ENCODE peak calls at places on chromosomes 1 and 21, in four cellular contexts. M, G, F and J are unnamed samples.

GRCh38 chr1:11169202-11169601 is 20.0 kb upstream of the ANGPTL7 start:
- DNase-seq in G (no peak), M (no peak), F (no peak), J (no peak)

GRCh38 chr21:36166705-36167104 is 10.1 kb downstream of the DOP1B start:
- DNase-seq in F (no peak), M (no peak), G (no peak), J (no peak)

GRCh38 chr1:62218603-62219002 is 24.0 kb downstream of the L1TD1 start:
- DNase-seq in M (no peak), F (no peak), G (no peak), J (no peak)

GRCh38 chr1:203534526-203534925 is 40.6 kb downstream of the OPTC start:
- DNase-seq in M (peak), G (peak), F (peak), J (peak)

GRCh38 chr1:234724517-234725176 is 114.7 kb upstream of the IRF2BP2 start:
- DNase-seq in M (no peak), G (peak), F (peak), J (peak)

GRCh38 chr1:157482174-157482573 is 70.1 kb downstream of the FCRL5 start:
- DNase-seq in F (no peak), G (no peak), M (no peak), J (no peak)

GRCh38 chr1:68331117-68331865 is 99.0 kb upstream of the WLS start:
- DNase-seq in G (no peak), F (no peak), M (peak), J (no peak)

GRCh38 chr1:54421101-54421504 is 14.9 kb upstream of the SSBP3 start:
- DNase-seq in M (no peak), F (no peak), G (no peak), J (no peak)

GRCh38 chr1:234911787-234912186 is 216.8 kb downstream of the TOMM20 start:
- DNase-seq in F (no peak), M (no peak), G (peak), J (no peak)

GRCh38 chr1:31579374-31579773 is 3.1 kb downstream of the TINAGL1 start:
- DNase-seq in G (no peak), F (peak), M (no peak), J (no peak)

GRCh38 chr1:37020653-37021277 is 13.6 kb downstream of the GRIK3 start:
- DNase-seq in M (no peak), F (no peak), G (peak), J (no peak)

GRCh38 chr1:9197186-9198099 is 37.1 kb upstream of the H6PD start:
- DNase-seq in G (no peak), F (no peak), M (no peak), J (peak)

GRCh38 chr1:23561076-23561812 is 1.9 kb upstream of the ID3 start:
- DNase-seq in G (no peak), F (no peak), M (no peak), J (no peak)

GRCh38 chr1:12595839-12596821 is 21.9 kb downstream of the DHRS3 start:
- DNase-seq in G (peak), M (peak), F (peak), J (peak)

GRCh38 chr1:229986737-229987364 is 80.2 kb upstream of the GALNT2 start:
- DNase-seq in G (no peak), F (no peak), M (no peak), J (no peak)

GRCh38 chr1:180901221-180901990 is 11.3 kb upstream of the KIAA1614 start:
- DNase-seq in F (no peak), G (no peak), M (no peak), J (no peak)

GRCh38 chr1:201028473-201028889 is 5.0 kb upstream of the KIF21B start:
- DNase-seq in M (no peak), G (no peak), F (no peak), J (peak)

GRCh38 chr1:10745886-10746455 is 50.5 kb downstream of the CASZ1 start:
- DNase-seq in F (peak), M (no peak), G (no peak), J (no peak)

GRCh38 chr1:178464141-178464540 is 32.6 kb downstream of the CLEC20A start:
- DNase-seq in G (no peak), F (no peak), M (no peak), J (no peak)

GRCh38 chr21:39057121-39057520 is 126.1 kb downstream of the PSMG1 start:
- DNase-seq in F (no peak), G (no peak), M (no peak), J (no peak)

GRCh38 chr1:234186037-234186688 is 187.1 kb upstream of the COA6 start:
- DNase-seq in G (no peak), F (no peak), M (no peak), J (no peak)

GRCh38 chr21:31502537-31503143 is 156.9 kb upstream of the SOD1 start:
- DNase-seq in G (no peak), M (no peak), F (no peak), J (no peak)

GRCh38 chr1:93552751-93553455 is 105.0 kb downstream of the FNBP1L start:
- DNase-seq in M (no peak), F (peak), G (peak), J (no peak)

GRCh38 chr1:189269011-189269410 is 1208.7 kb downstream of the BRINP3 start:
- DNase-seq in F (no peak), G (peak), M (no peak), J (no peak)

GRCh38 chr1:24871306-24871901 is 58.7 kb downstream of the RUNX3 start:
- DNase-seq in F (no peak), M (no peak), G (no peak), J (no peak)

GRCh38 chr1:107965112-107965991 is at the start of gene VAV3:
- DNase-seq in M (no peak), F (peak), G (peak), J (peak)

GRCh38 chr1:31413405-31414005 is 492 bp downstream of the SERINC2 start:
- DNase-seq in F (peak), M (no peak), G (peak), J (peak)

GRCh38 chr1:117069220-117069844 is 9.2 kb downstream of the TTF2 start:
- DNase-seq in M (no peak), G (no peak), F (no peak), J (no peak)

GRCh38 chr1:207414606-207415108 is 39.5 kb upstream of the CR2 start:
- DNase-seq in G (no peak), F (no peak), M (no peak), J (no peak)

GRCh38 chr1:202154148-202154765 is 6.1 kb downstream of the PTPN7 start:
- DNase-seq in M (no peak), G (no peak), F (no peak), J (no peak)

GRCh38 chr1:202156590-202156989 is 3.8 kb downstream of the PTPN7 start:
- DNase-seq in G (no peak), F (no peak), M (no peak), J (no peak)

GRCh38 chr1:202154766-202155477 is 5.5 kb downstream of the PTPN7 start:
- DNase-seq in M (peak), G (peak), F (no peak), J (no peak)

GRCh38 chr1:202153284-202153683 is 7.1 kb downstream of the PTPN7 start:
- DNase-seq in F (no peak), M (no peak), G (no peak), J (no peak)

GRCh38 chr1:202155478-202156021 is 4.9 kb downstream of the PTPN7 start:
- DNase-seq in M (no peak), G (no peak), F (peak), J (no peak)
- H3K4me3 ChIP-seq in M (no peak), G (no peak), F (no peak), J (no peak)

DNA sequence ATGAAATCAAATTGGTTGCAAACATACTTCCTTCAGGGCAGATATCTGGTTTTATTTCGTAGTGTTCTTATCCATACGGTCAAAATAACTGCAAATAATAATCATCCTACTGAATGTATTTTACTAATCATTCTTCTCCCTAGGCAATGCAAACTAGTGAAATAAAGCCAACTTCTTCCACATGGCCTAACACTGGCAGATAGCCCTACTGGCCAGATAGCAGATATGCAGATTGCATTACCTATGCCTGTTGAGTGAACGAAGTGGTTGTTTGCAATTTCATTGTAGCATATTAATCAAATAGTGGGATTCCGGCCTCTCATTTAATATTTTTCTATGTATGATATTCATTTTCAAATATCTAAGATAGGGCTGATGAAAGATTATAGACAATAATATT is 116.2 kb downstream of the CENPF start:
- DNase-seq in F (no peak), G (no peak), M (no peak), J (no peak)
- TF ChIP-seq CTCF in F (no peak), G (peak), M (peak), J (no peak)

GRCh38 chr1:167642501-167642826 is 12.4 kb downstream of the RCSD1 start:
- DNase-seq in F (no peak), G (no peak), M (no peak), J (no peak)
- H3K4me3 ChIP-seq in F (no peak), G (no peak), M (no peak), J (no peak)

DNA sequence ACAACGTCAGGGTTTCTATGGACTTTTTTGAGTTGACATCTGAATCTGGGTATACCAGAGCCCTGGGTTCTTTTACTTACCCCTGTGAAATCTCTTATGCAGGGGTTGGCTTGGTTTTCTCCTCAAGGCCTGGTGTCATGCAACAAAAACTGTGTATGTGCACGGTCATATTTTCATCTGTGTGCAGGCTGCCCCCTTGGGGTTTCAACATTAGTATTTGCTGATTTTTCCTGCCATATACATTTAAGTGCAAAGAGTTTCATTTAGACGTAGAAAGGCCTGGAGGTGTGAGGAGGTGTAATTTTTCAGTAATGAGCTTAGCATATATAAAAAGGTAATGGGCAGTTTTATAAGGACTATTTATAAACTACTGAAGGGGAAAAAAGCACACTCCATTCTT is 21.9 kb upstream of the ZBTB18 start:
- DNase-seq in M (no peak), G (no peak), F (no peak), J (no peak)
- TF ChIP-seq CTCF in M (peak), G (no peak), F (no peak), J (no peak)

DNA sequence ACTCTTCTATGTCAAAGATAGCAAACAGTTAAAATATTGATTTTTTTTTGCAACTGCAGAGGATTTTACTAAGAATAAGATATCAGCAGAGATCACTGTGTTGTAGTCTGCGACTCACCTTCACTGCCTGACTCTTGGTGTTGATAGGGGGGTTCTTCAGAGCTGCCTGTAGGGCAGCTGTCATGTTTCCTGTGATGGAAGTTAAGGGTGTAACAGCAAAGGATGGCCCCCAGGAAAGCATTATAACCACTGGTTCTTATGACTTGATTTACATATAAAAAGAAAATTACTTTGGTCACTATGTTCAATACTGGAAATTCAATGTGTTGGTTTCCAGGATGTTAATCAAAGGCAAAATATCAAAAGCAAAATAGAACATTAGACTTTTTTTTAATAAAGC is 2.6 kb downstream of the ARPC5 start:
- DNase-seq in F (no peak), G (no peak), M (no peak), J (no peak)
- H3K4me3 ChIP-seq in F (peak), G (peak), M (peak), J (peak)

DNA sequence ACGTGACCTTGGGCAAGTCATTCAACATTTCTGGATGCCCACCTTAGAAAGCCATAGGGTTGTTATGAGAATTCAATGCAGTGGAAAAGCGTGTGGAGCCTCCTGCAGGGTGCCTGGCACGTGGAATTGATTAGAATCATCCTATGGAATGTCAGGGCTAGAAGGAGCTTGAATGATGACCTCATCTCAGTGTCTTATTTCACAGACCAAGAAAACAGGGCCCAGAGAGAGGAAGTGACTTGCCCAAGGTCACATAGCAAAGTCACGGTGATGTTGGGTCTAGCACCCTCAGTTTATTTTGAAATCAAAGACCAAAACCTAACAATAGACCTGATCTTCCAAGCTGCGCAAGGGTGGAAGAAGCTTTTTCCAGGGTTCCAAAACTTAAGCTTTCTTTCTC is 6.0 kb downstream of the TRABD2B start:
- DNase-seq in M (no peak), F (no peak), G (no peak), J (no peak)
- TF ChIP-seq CTCF in M (no peak), F (no peak), G (no peak), J (no peak)

GRCh38 chr21:46328151-46328550 is 4.2 kb downstream of the PCNT start:
- DNase-seq in G (no peak), F (no peak), M (no peak), J (no peak)

GRCh38 chr21:46324390-46325072 is 575 bp downstream of the PCNT start:
- DNase-seq in M (peak), F (peak), G (peak), J (peak)

GRCh38 chr21:46325073-46325912 is 1.3 kb downstream of the PCNT start:
- DNase-seq in G (peak), F (peak), M (no peak), J (peak)

GRCh38 chr21:46327711-46328110 is 3.8 kb downstream of the PCNT start:
- DNase-seq in G (no peak), F (no peak), M (no peak), J (no peak)

DNA sequence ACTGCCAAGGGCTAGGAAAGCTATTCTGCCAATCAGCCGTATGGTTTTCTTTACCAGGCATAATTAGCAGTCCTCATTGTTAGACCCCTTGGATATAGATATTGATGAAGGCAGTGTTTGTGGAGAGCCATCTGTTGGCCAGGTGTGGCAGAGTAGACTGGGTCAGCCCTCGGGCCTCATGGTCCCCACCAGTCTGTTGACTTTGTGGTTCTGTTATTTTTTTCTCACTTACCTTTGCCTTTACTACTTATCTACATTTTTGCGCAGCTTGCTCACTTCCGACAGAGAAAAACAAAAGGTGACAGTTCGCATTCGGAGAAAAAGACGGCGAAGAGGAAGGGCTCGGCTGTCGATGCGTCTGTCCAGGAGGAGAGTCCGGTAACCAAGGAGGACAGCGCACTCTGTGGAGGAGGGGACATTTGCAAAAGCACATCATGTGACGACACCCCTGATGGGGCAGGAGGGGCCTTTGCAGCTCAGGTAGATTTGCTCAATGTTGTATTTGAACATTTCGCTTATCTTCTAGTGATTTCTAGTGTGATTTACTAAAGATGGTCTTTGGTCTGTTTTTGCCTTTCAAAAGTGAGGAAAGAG is 2.3 kb downstream of the PCNT start:
- DNase-seq in M (no peak), G (no peak), F (no peak), J (no peak)
- H3K4me3 ChIP-seq in M (no peak), G (peak), F (no peak), J (no peak)